ENCODE peak calls at places on chromosomes 1 and 21, in eight cellular contexts. J, B, A, U, S, I, Z and T are unnamed samples.

GRCh38 chr1:233367057-233367759 is 39.7 kb downstream of the MAP3K21 start:
- DNase-seq in J (no peak), B (no peak), A (no peak), U (no peak), S (peak; percentile 32), I (peak; percentile 37), Z (no peak), T (no peak)

GRCh38 chr1:118159578-118159977 is 25.4 kb downstream of the SPAG17 start:
- DNase-seq in J (no peak), B (no peak), A (no peak), U (no peak), S (no peak), I (peak; percentile 27), Z (no peak), T (no peak)

GRCh38 chr1:81208441-81208840 is 592.3 kb upstream of the ADGRL2 start:
- DNase-seq in J (no peak), B (no peak), A (peak; percentile 50), U (no peak), S (no peak), I (no peak), Z (no peak), T (no peak)

GRCh38 chr1:90616395-90616794 is 100.7 kb downstream of the BARHL2 start:
- DNase-seq in J (no peak), B (peak; percentile 17), A (no peak), U (no peak), S (no peak), I (no peak), Z (no peak), T (peak; percentile 23)

GRCh38 chr1:109385417-109385816 is 12.3 kb downstream of the SORT1 start:
- DNase-seq in J (peak; percentile 33), B (no peak), A (no peak), U (no peak), S (no peak), I (no peak), Z (no peak), T (no peak)

GRCh38 chr1:20385630-20386029 is 95.0 kb downstream of the VWA5B1 start:
- DNase-seq in J (no peak), B (no peak), A (no peak), U (no peak), S (no peak), I (no peak), Z (no peak), T (no peak)

GRCh38 chr1:23791434-23792047 is 596 bp downstream of the LYPLA2 start:
- DNase-seq in J (no peak), B (peak; percentile 58), A (no peak), U (no peak), S (no peak), I (no peak), Z (no peak), T (no peak)

GRCh38 chr1:212785871-212786270 is 5.7 kb downstream of the NSL1 start:
- DNase-seq in J (no peak), B (no peak), A (no peak), U (no peak), S (no peak), I (no peak), Z (no peak), T (no peak)

GRCh38 chr1:12244585-12244984 is 14.8 kb downstream of the VPS13D start:
- DNase-seq in J (no peak), B (no peak), A (no peak), U (no peak), S (no peak), I (no peak), Z (no peak), T (no peak)

GRCh38 chr1:235351441-235351840 is 15.8 kb upstream of the TBCE start:
- DNase-seq in J (no peak), B (no peak), A (no peak), U (no peak), S (no peak), I (no peak), Z (no peak), T (no peak)

GRCh38 chr21:45001134-45002095 is 61.6 kb downstream of the SLX9 start:
- DNase-seq in J (peak; percentile 91), B (no peak), A (peak; percentile 72), U (peak; percentile 48), S (peak; percentile 68), I (peak; percentile 81), Z (no peak), T (peak; percentile 15)

GRCh38 chr1:44661786-44662682 is 12.2 kb downstream of the TMEM53 start:
- DNase-seq in J (no peak), B (peak; percentile 64), A (no peak), U (no peak), S (no peak), I (no peak), Z (no peak), T (no peak)

GRCh38 chr1:44662683-44663030 is 11.6 kb downstream of the TMEM53 start:
- DNase-seq in J (peak; percentile 56), B (no peak), A (no peak), U (no peak), S (no peak), I (no peak), Z (no peak), T (no peak)

GRCh38 chr1:44659566-44659965 is 14.7 kb downstream of the TMEM53 start:
- DNase-seq in J (no peak), B (no peak), A (no peak), U (no peak), S (no peak), I (no peak), Z (no peak), T (no peak)

GRCh38 chr1:44660176-44660575 is 14.1 kb downstream of the TMEM53 start:
- DNase-seq in J (no peak), B (no peak), A (no peak), U (peak; percentile 7), S (peak; percentile 16), I (no peak), Z (no peak), T (peak; percentile 80)

GRCh38 chr1:44664730-44665370 is 9.4 kb downstream of the TMEM53 start:
- DNase-seq in J (no peak), B (no peak), A (no peak), U (no peak), S (no peak), I (no peak), Z (no peak), T (no peak)
- TF ChIP-seq CTCF in J (no peak), B (no peak), A (no peak), U (no peak), S (no peak), I (no peak), Z (no peak), T (no peak)

GRCh38 chr1:211631168-211631567 is 44.3 kb downstream of the NEK2 start:
- DNase-seq in J (no peak), B (no peak), A (no peak), U (no peak), S (no peak), I (no peak), Z (no peak), T (no peak)

GRCh38 chr1:211628446-211628845 is 47.0 kb downstream of the NEK2 start:
- DNase-seq in J (no peak), B (no peak), A (no peak), U (no peak), S (no peak), I (no peak), Z (no peak), T (no peak)

GRCh38 chr1:211632117-211632807 is 43.2 kb downstream of the NEK2 start:
- DNase-seq in J (peak; percentile 77), B (no peak), A (no peak), U (no peak), S (peak; percentile 33), I (no peak), Z (no peak), T (no peak)

GRCh38 chr1:211632808-211633522 is 42.5 kb downstream of the NEK2 start:
- DNase-seq in J (peak; percentile 91), B (no peak), A (no peak), U (peak; percentile 83), S (peak; percentile 93), I (peak; percentile 84), Z (no peak), T (no peak)

DNA sequence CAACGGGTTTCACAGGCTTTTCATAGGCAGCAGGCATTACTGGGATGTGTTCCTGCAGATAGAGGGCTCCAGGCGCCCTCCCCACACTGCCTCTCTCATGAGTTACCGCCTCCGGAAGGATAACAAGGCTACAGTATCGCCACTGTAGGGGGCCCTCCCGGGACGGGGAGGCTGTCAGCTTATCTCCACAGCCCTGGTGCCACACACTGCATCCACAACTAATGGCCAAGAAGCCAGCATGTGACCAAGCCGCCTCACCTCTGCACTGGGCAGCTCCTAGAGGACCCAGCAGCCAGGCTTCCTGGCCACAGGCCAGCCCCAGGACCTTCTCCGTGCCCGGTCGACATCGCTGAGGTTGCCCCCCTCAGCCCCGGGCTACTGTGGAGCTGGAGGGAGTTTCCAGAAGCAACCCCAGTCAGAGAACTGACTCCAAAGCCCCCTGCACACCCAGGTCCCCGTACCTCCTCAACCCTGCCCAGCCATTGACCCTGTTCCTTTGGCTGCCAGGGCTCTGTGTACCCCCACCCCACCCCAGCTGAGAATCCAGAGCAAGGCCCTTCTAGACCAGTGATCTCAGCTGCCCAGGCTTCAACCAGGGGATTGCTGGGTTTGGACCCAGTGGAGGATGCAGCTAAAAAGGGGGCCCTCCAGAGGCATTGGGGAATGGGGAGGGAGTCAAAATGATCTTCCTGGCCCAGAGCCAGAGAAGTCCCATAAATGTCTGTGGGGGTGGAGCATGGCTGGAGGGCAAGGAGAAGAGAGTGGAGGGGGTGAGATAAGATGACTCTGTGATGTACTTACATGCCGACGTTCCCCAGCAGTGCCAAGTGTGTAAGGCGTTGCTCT is 45.0 kb downstream of the NEK2 start:
- DNase-seq in J (no peak), B (no peak), A (no peak), U (no peak), S (no peak), I (no peak), Z (no peak), T (peak; percentile 88)
- TF ChIP-seq CTCF in J (no peak), B (no peak), A (no peak), U (peak; percentile 26), S (no peak), I (no peak), Z (no peak), T (peak; percentile 64)

DNA sequence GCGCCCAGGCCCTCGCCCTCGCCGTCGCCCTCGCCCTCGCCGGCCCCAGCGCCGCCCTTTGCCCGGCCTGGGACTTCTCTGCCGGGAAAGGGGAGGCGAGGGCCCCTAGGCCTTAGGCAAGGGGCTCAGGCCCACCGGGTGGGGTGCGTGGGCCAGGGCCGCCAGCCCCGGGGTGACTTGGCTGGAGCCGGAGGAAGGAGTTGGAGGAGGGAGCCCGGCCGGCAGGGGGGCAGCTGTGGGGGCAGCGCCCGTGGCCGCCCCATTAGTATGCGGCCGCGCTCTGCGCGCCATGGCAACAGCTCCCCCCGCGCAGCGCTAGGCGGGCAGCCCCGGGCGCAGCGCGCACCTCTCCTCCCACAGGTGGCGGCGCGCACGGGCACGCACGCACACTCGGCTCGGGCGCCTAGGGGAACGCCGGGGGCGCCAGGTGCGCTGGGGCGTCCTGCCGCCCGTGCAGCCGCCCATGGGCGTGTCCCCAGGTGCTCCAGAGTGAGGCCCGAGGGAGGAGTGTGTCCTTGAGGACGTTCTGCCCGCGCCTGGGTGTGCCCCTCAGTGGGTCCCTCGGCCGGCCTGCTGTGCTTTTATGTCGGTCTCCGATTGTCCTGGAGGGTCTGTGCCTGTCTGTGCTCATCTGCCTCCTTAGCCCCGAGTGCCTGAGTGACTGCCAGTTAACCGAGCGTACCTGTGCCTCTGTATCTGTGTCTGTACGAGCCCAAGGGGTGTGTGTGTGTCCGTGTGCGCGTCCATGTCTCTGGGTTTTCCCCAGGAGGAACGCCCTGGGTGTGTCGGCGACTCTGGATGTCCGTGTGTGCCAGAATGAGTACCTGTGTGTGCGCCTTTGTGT is 38.1 kb upstream of the WASF2 start:
- DNase-seq in J (peak; percentile 70), B (peak; percentile 65), A (peak; percentile 88), U (no peak), S (no peak), I (no peak), Z (peak; percentile 59), T (no peak)
- TF ChIP-seq CTCF in J (no peak), B (no peak), A (no peak), U (no peak), S (no peak), I (no peak), Z (peak; percentile 17), T (no peak)

GRCh38 chr1:43910359-43910758 is 23.2 kb upstream of the ARTN start:
- DNase-seq in J (no peak), B (no peak), A (no peak), U (no peak), S (no peak), I (no peak), Z (no peak), T (no peak)
- TF ChIP-seq CTCF in J (no peak), B (no peak), A (no peak), U (no peak), S (no peak), I (no peak), Z (no peak), T (no peak)